ENCODE peak calls at places on chromosomes 5 and 9, in six cellular contexts. T, E, P, V, U and Y are unnamed samples. For H3K4me1 and H3K36me3, the result is how much of the 10 kb centered on the place peaks cover.

GRCh38 chr5:172315599-172316531 is 32.3 kb upstream of the UBTD2 start:
- DNase-seq in E (no peak), P (no peak), T (no peak), U (no peak), V (no peak), Y (no peak)

GRCh38 chr9:76697554-76697953 is 66.7 kb upstream of the PCA3 start:
- DNase-seq in T (no peak), U (no peak), V (no peak), E (no peak), P (no peak), Y (no peak)

GRCh38 chr5:115379622-115380344 is 83.3 kb upstream of the CCDC112 start:
- DNase-seq in P (no peak), U (no peak), T (no peak), V (no peak), E (peak), Y (no peak)

GRCh38 chr5:126938461-126938860 is 91.9 kb downstream of the MARCHF3 start:
- DNase-seq in T (no peak), E (no peak), U (peak), V (no peak), P (no peak), Y (no peak)

GRCh38 chr5:138653502-138653901 is 78.3 kb upstream of the HSPA9 start:
- DNase-seq in V (no peak), T (no peak), P (no peak), E (no peak), U (peak), Y (no peak)

GRCh38 chr9:16060457-16061129 is 507.8 kb downstream of the CCDC171 start:
- DNase-seq in U (no peak), E (no peak), T (no peak), V (no peak), P (no peak), Y (no peak)

GRCh38 chr5:78586251-78586650 is 62.3 kb downstream of the LHFPL2 start:
- DNase-seq in V (no peak), E (no peak), P (no peak), T (no peak), U (peak), Y (peak)

GRCh38 chr9:111198936-111199335 is 131.1 kb downstream of the OR2K2 start:
- DNase-seq in P (no peak), T (no peak), V (no peak), U (peak), E (no peak), Y (no peak)

GRCh38 chr5:167961731-167962130 is 329.7 kb upstream of the WWC1 start:
- DNase-seq in E (no peak), U (no peak), P (no peak), V (no peak), T (no peak), Y (no peak)

GRCh38 chr5:34688015-34688800 is 32.1 kb downstream of the RAI14 start:
- DNase-seq in E (no peak), P (no peak), V (no peak), U (no peak), T (no peak), Y (no peak)

GRCh38 chr5:34685485-34686197 is 29.5 kb downstream of the RAI14 start:
- DNase-seq in E (no peak), V (no peak), P (peak), U (peak), T (no peak), Y (no peak)

GRCh38 chr5:34684980-34685352 is 28.8 kb downstream of the RAI14 start:
- DNase-seq in T (no peak), E (no peak), U (no peak), P (no peak), V (no peak), Y (no peak)

GRCh38 chr5:34686762-34687268 is 30.7 kb downstream of the RAI14 start:
- DNase-seq in V (no peak), P (no peak), E (peak), U (peak), T (peak), Y (no peak)

DNA sequence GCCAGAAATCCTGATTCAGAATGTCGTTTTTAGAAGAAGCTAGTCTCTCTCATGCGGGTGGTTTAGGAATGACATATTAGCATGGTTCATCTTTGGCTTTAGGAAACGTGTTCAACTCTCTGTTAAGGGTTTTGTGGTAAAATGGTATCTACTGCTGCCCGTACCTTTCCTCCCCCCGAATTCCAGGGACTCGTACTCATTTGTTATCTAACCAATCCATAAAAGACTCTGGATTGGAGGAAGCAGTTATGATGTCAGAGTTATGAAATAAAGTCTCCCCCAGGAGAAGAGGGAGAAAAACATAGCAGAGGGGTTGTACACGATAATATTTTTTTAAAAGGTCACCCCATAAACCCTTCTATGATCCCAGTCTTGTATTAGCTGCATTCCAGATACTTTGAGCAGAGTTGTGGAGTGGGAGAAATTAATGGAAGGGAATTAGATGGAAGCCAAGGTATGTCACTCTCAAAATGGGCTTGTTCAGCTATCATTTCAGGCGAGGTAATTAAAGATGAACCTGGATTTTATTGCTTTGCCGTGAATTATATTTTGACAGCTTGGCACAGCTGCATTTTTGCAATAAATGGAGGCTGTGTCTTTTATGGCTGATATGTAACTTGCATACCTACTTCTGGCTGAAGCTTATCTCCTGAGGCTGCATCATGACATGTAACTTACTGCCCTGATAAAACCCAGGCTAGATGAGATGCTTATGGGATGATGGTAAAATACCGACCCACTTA is 31.3 kb downstream of the RAI14 start:
- DNase-seq in P (no peak), V (no peak), U (peak), T (no peak), E (no peak), Y (no peak)
- H3K4me1 ChIP-seq in P (under half), V (under half), U (under half), T (under half), E (under half), Y (half or more)

GRCh38 chr9:21546949-21547348 is 64.8 kb upstream of the IFNE start:
- DNase-seq in V (no peak), P (no peak), U (no peak), T (no peak), E (no peak), Y (no peak)
- H3K36me3 ChIP-seq in V (under half), P (under half), U (under half), T (under half), E (under half), Y (under half)

DNA sequence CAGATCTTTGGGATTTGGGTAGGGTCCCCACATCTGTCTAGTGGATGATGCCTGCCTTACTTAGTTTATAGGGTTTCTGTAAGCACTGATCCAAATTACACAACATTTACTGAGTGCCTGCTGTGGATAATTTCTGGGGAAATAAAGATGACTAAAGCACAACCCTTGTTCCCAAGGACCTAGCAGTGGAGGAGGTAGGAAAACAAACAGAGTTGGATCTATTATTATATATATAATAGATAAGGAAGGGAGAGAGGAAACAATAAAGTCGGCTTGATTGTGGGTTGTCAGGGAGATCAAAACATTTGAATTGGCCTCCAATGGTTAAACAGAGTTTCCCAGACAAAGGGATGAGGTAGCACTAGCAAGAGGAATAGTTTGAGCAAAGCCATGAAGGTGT is 14.0 kb downstream of the IL33 start:
- DNase-seq in T (no peak), V (no peak), E (no peak), P (no peak), U (peak), Y (no peak)
- H3K4me1 ChIP-seq in T (under half), V (under half), E (under half), P (under half), U (under half), Y (under half)

GRCh38 chr9:133768371-133768858 is 30.3 kb upstream of the SARDH start:
- DNase-seq in U (no peak), P (no peak), T (no peak), V (no peak), E (peak), Y (peak)

GRCh38 chr9:133769511-133770075 is 31.4 kb upstream of the SARDH start:
- DNase-seq in P (no peak), U (no peak), V (peak), E (no peak), T (no peak), Y (no peak)

GRCh38 chr9:133767625-133768024 is 29.5 kb upstream of the SARDH start:
- DNase-seq in T (no peak), U (no peak), E (peak), P (no peak), V (peak), Y (no peak)

GRCh38 chr9:133770076-133770777 is 32.1 kb upstream of the SARDH start:
- DNase-seq in V (peak), P (peak), E (peak), T (no peak), U (no peak), Y (no peak)

DNA sequence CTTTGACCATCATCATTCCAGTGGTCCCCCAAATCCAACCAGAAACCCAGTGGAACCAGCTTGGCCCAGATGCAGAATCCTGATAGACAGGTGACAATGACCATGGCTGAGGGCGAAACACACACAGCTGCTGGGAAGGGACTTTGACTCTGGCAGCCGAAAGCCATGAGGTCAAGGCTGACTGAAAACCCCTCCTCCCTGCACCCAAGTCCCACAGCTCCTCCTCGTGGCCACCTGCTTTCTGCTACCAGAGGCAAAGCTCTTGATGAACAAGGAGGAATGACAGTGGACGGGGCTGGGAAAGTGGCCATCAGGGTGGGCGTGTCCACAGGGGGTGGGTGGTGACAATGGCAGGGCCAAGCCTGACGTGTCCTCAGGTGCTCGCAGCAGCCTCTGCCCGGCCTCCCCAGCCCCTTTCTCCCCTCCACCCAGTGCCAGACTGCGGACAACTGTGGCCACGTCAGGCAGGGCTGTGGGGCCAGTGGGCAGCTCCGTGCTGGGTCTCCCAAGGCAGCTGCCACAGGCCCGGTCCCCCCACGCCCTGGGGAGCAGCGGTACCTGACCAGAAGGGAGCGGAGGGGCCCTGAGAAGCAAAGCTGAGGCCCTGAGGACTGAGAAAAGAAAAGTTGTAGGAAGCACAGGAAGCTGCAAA is 30.8 kb upstream of the SARDH start:
- DNase-seq in U (no peak), T (no peak), V (peak), E (peak), P (peak), Y (peak)
- H3K36me3 ChIP-seq in U (under half), T (under half), V (under half), E (under half), P (under half), Y (half or more)

DNA sequence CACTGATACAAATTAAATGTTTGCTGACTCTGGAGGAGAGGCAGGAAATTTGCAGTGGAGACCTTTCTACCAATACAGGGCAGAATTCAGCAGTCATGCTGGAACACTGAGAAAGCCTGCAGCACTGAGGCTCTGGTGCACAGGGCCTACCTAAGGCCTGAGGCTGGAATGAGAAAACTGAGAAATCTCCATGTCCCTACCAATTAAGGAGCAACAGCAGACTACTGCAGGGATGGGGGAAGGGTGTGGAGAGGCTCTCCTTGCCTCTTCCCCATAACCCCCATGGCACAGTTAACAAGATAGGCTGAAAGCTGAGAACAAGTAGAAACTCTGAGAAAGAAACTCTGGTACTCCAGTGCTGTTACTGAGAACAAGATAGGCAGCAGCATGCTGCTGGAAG is 10.5 kb downstream of the FBXO4 start:
- DNase-seq in E (no peak), T (no peak), U (no peak), P (no peak), V (no peak), Y (no peak)
- H3K4me1 ChIP-seq in E (under half), T (under half), U (under half), P (under half), V (under half), Y (under half)